ENCODE peak calls at places on chromosomes 16 and 17, in six cellular contexts. I, X, S, M, V and B are unnamed samples.
A peak's percentile ranks its signal among the peaks of the same experiment; 100 is the strongest.

GRCh38 chr16:3771513-3771912 is 54.2 kb upstream of the TRAP1 start:
- DNase-seq in X (no peak), V (no peak), I (no peak), M (no peak), S (peak; percentile 17), B (no peak)

GRCh38 chr17:10875984-10876555 is 38.2 kb upstream of the PIRT start:
- DNase-seq in I (no peak), X (no peak), M (no peak), S (peak; percentile 31), V (no peak), B (peak; percentile 53)

GRCh38 chr17:70365098-70365583 is 195.8 kb downstream of the KCNJ2 start:
- DNase-seq in I (no peak), S (no peak), V (peak; percentile 71), X (peak; percentile 2), M (no peak), B (peak; percentile 27)

GRCh38 chr17:2982854-2983636 is 80.4 kb downstream of the OR1D5 start:
- DNase-seq in V (no peak), X (peak; percentile 77), M (no peak), S (no peak), I (no peak), B (no peak)

GRCh38 chr16:27799866-27800265 is 249.9 kb downstream of the KATNIP start:
- DNase-seq in I (no peak), X (no peak), M (no peak), S (no peak), V (no peak), B (no peak)

GRCh38 chr17:58324409-58325288 is 3.9 kb downstream of the TSPOAP1 start:
- DNase-seq in V (no peak), M (no peak), I (no peak), S (no peak), X (no peak), B (peak; percentile 23)

GRCh38 chr17:57440522-57441269 is 184.4 kb downstream of the MSI2 start:
- DNase-seq in V (peak; percentile 63), M (peak; percentile 23), S (peak; percentile 63), I (peak; percentile 39), X (peak; percentile 46), B (peak; percentile 40)

GRCh38 chr17:72191901-72192300 is 71.1 kb downstream of the SOX9 start:
- DNase-seq in S (no peak), X (no peak), I (no peak), M (no peak), V (no peak), B (no peak)

GRCh38 chr17:35291802-35292201 is 48.9 kb downstream of the SLFN5 start:
- DNase-seq in M (no peak), S (no peak), X (no peak), I (no peak), V (no peak), B (no peak)

GRCh38 chr17:65058615-65059014 is 2.1 kb upstream of the GNA13 start:
- DNase-seq in V (no peak), X (no peak), M (no peak), I (no peak), S (no peak), B (no peak)

GRCh38 chr16:66618588-66618987 is 14.1 kb downstream of the CMTM3 start:
- DNase-seq in S (peak; percentile 80), M (no peak), I (no peak), V (no peak), X (peak; percentile 81), B (no peak)